ENCODE peak calls at places on chromosome 9, in seven cellular contexts. One of them, this sample, is unnamed.

GRCh38 chr9:82582693-82583092 is 480.2 kb downstream of the RASEF start:
- DNase-seq in type B pancreatic cell: no peak
- DNase-seq in cardiac fibroblast: no peak
- DNase-seq in A549: no peak
- DNase-seq in thyroid gland: no peak
- DNase-seq in WTC11: no peak
- DNase-seq in coronary artery: no peak
- DNase-seq in this sample: no peak

GRCh38 chr9:16401720-16402119 is 468.8 kb downstream of the BNC2 start:
- DNase-seq in type B pancreatic cell: no peak
- DNase-seq in cardiac fibroblast: no peak
- DNase-seq in A549: no peak
- DNase-seq in thyroid gland: no peak
- DNase-seq in WTC11: no peak
- DNase-seq in coronary artery: no peak
- DNase-seq in this sample: no peak

GRCh38 chr9:20994486-20994885 is 37.0 kb downstream of the HACD4 start:
- DNase-seq in type B pancreatic cell: no peak
- DNase-seq in cardiac fibroblast: no peak
- DNase-seq in A549: no peak
- DNase-seq in thyroid gland: no peak
- DNase-seq in WTC11: no peak
- DNase-seq in coronary artery: no peak
- DNase-seq in this sample: no peak

GRCh38 chr9:121638901-121639592 is 12.4 kb upstream of the DAB2IP start:
- DNase-seq in type B pancreatic cell: no peak
- DNase-seq in cardiac fibroblast: no peak
- DNase-seq in A549: no peak
- DNase-seq in thyroid gland: no peak
- DNase-seq in WTC11: no peak
- DNase-seq in coronary artery: no peak
- DNase-seq in this sample: no peak

GRCh38 chr9:114035221-114035844 is 42.8 kb downstream of the AMBP start:
- DNase-seq in type B pancreatic cell: peak; percentile 47
- DNase-seq in cardiac fibroblast: no peak
- DNase-seq in A549: no peak
- DNase-seq in thyroid gland: no peak
- DNase-seq in WTC11: no peak
- DNase-seq in coronary artery: peak; percentile 67
- DNase-seq in this sample: no peak

GRCh38 chr9:134476256-134476941 is 150.1 kb downstream of the RXRA start:
- DNase-seq in type B pancreatic cell: no peak
- DNase-seq in cardiac fibroblast: no peak
- DNase-seq in A549: no peak
- DNase-seq in thyroid gland: no peak
- DNase-seq in WTC11: no peak
- DNase-seq in coronary artery: no peak
- DNase-seq in this sample: no peak

GRCh38 chr9:16154570-16155078 is 601.8 kb downstream of the CCDC171 start:
- DNase-seq in type B pancreatic cell: no peak
- DNase-seq in cardiac fibroblast: peak; percentile 33
- DNase-seq in A549: peak; percentile 27
- DNase-seq in thyroid gland: peak; percentile 66
- DNase-seq in WTC11: peak; percentile 79
- DNase-seq in coronary artery: no peak
- DNase-seq in this sample: peak; percentile 74

GRCh38 chr9:127838375-127839078 is 15.9 kb downstream of the ENG start:
- DNase-seq in type B pancreatic cell: no peak
- DNase-seq in cardiac fibroblast: peak; percentile 98
- DNase-seq in A549: peak; percentile 51
- DNase-seq in thyroid gland: peak; percentile 64
- DNase-seq in WTC11: no peak
- DNase-seq in coronary artery: peak; percentile 97
- DNase-seq in this sample: peak; percentile 69

GRCh38 chr9:82170079-82170662 is 181.6 kb downstream of the SPATA31D1 start:
- DNase-seq in type B pancreatic cell: no peak
- DNase-seq in cardiac fibroblast: no peak
- DNase-seq in A549: no peak
- DNase-seq in thyroid gland: no peak
- DNase-seq in WTC11: no peak
- DNase-seq in coronary artery: no peak
- DNase-seq in this sample: no peak

GRCh38 chr9:97773723-97774122 is 76.6 kb upstream of the XPA start:
- DNase-seq in type B pancreatic cell: no peak
- DNase-seq in cardiac fibroblast: peak; percentile 54
- DNase-seq in A549: no peak
- DNase-seq in thyroid gland: peak; percentile 70
- DNase-seq in WTC11: no peak
- DNase-seq in coronary artery: no peak
- DNase-seq in this sample: no peak

GRCh38 chr9:68844623-68845612 is 139.9 kb downstream of the PIP5K1B start:
- DNase-seq in type B pancreatic cell: no peak
- DNase-seq in cardiac fibroblast: peak; percentile 5
- DNase-seq in A549: peak; percentile 24
- DNase-seq in thyroid gland: peak; percentile 49
- DNase-seq in WTC11: peak; percentile 65
- DNase-seq in coronary artery: no peak
- DNase-seq in this sample: peak; percentile 65

GRCh38 chr9:4327504-4328191 is 27.8 kb upstream of the GLIS3 start:
- DNase-seq in type B pancreatic cell: no peak
- DNase-seq in cardiac fibroblast: peak; percentile 64
- DNase-seq in A549: no peak
- DNase-seq in thyroid gland: no peak
- DNase-seq in WTC11: peak; percentile 52
- DNase-seq in coronary artery: no peak
- DNase-seq in this sample: no peak

GRCh38 chr9:69176446-69177135 is 2.5 kb downstream of the TJP2 start:
- DNase-seq in type B pancreatic cell: no peak
- DNase-seq in cardiac fibroblast: peak; percentile 72
- DNase-seq in A549: no peak
- DNase-seq in thyroid gland: no peak
- DNase-seq in WTC11: no peak
- DNase-seq in coronary artery: no peak
- DNase-seq in this sample: no peak

GRCh38 chr9:123473226-123473625 is 117.2 kb downstream of the CRB2 start:
- DNase-seq in type B pancreatic cell: no peak
- DNase-seq in cardiac fibroblast: no peak
- DNase-seq in A549: no peak
- DNase-seq in thyroid gland: no peak
- DNase-seq in WTC11: no peak
- DNase-seq in coronary artery: no peak
- DNase-seq in this sample: no peak

GRCh38 chr9:27117489-27118135 is 8.6 kb downstream of the TEK start:
- DNase-seq in type B pancreatic cell: no peak
- DNase-seq in cardiac fibroblast: peak; percentile 91
- DNase-seq in A549: peak; percentile 78
- DNase-seq in thyroid gland: peak; percentile 75
- DNase-seq in WTC11: no peak
- DNase-seq in coronary artery: peak; percentile 78
- DNase-seq in this sample: peak; percentile 62

GRCh38 chr9:131500377-131500776 is 2.3 kb upstream of the POMT1 start:
- DNase-seq in type B pancreatic cell: no peak
- DNase-seq in cardiac fibroblast: no peak
- DNase-seq in A549: no peak
- DNase-seq in thyroid gland: no peak
- DNase-seq in WTC11: no peak
- DNase-seq in coronary artery: no peak
- DNase-seq in this sample: no peak

GRCh38 chr9:95592931-95593330 is 76.2 kb upstream of the PTCH1 start:
- DNase-seq in type B pancreatic cell: no peak
- DNase-seq in cardiac fibroblast: no peak
- DNase-seq in A549: no peak
- DNase-seq in thyroid gland: no peak
- DNase-seq in WTC11: no peak
- DNase-seq in coronary artery: no peak
- DNase-seq in this sample: no peak

GRCh38 chr9:122119166-122119521 is 26.0 kb upstream of the TTLL11 start:
- DNase-seq in type B pancreatic cell: no peak
- DNase-seq in cardiac fibroblast: no peak
- DNase-seq in A549: no peak
- DNase-seq in thyroid gland: no peak
- DNase-seq in WTC11: no peak
- DNase-seq in coronary artery: no peak
- DNase-seq in this sample: no peak

GRCh38 chr9:109966643-109967368 is 186.8 kb downstream of the PALM2AKAP2 start:
- DNase-seq in type B pancreatic cell: no peak
- DNase-seq in cardiac fibroblast: no peak
- DNase-seq in A549: no peak
- DNase-seq in thyroid gland: peak; percentile 63
- DNase-seq in WTC11: no peak
- DNase-seq in coronary artery: no peak
- DNase-seq in this sample: no peak

GRCh38 chr9:92590386-92590785 is 54.6 kb upstream of the ECM2 start:
- DNase-seq in type B pancreatic cell: no peak
- DNase-seq in cardiac fibroblast: peak; percentile 62
- DNase-seq in A549: no peak
- DNase-seq in thyroid gland: no peak
- DNase-seq in WTC11: no peak
- DNase-seq in coronary artery: peak; percentile 84
- DNase-seq in this sample: peak; percentile 45

GRCh38 chr9:87564111-87564510 is 66.4 kb downstream of the DAPK1 start:
- DNase-seq in type B pancreatic cell: no peak
- DNase-seq in cardiac fibroblast: peak; percentile 31
- DNase-seq in A549: no peak
- DNase-seq in thyroid gland: no peak
- DNase-seq in WTC11: no peak
- DNase-seq in coronary artery: no peak
- DNase-seq in this sample: no peak

GRCh38 chr9:137320555-137321384 is 18.7 kb upstream of the NRARP start:
- DNase-seq in type B pancreatic cell: peak; percentile 67
- DNase-seq in cardiac fibroblast: no peak
- DNase-seq in A549: no peak
- DNase-seq in thyroid gland: no peak
- DNase-seq in WTC11: peak; percentile 40
- DNase-seq in coronary artery: peak; percentile 71
- DNase-seq in this sample: peak; percentile 80

GRCh38 chr9:112792670-112793069 is 42.1 kb downstream of the SNX30 start:
- DNase-seq in type B pancreatic cell: no peak
- DNase-seq in cardiac fibroblast: no peak
- DNase-seq in A549: no peak
- DNase-seq in thyroid gland: no peak
- DNase-seq in WTC11: no peak
- DNase-seq in coronary artery: no peak
- DNase-seq in this sample: no peak

GRCh38 chr9:134660407-134660806 is 18.8 kb downstream of the COL5A1 start:
- DNase-seq in type B pancreatic cell: no peak
- DNase-seq in cardiac fibroblast: peak; percentile 54
- DNase-seq in A549: peak; percentile 67
- DNase-seq in thyroid gland: no peak
- DNase-seq in WTC11: no peak
- DNase-seq in coronary artery: no peak
- DNase-seq in this sample: no peak

GRCh38 chr9:31808770-31809169 is 575.7 kb upstream of the ACO1 start:
- DNase-seq in type B pancreatic cell: no peak
- DNase-seq in cardiac fibroblast: no peak
- DNase-seq in A549: no peak
- DNase-seq in thyroid gland: no peak
- DNase-seq in WTC11: no peak
- DNase-seq in coronary artery: no peak
- DNase-seq in this sample: no peak

GRCh38 chr9:31807574-31808256 is 576.7 kb upstream of the ACO1 start:
- DNase-seq in type B pancreatic cell: no peak
- DNase-seq in cardiac fibroblast: no peak
- DNase-seq in A549: peak; percentile 22
- DNase-seq in thyroid gland: no peak
- DNase-seq in WTC11: peak; percentile 60
- DNase-seq in coronary artery: no peak
- DNase-seq in this sample: no peak
- TF ChIP-seq CTCF in type B pancreatic cell: no peak
- TF ChIP-seq CTCF in cardiac fibroblast: no peak
- TF ChIP-seq CTCF in A549: no peak
- TF ChIP-seq CTCF in thyroid gland: no peak
- TF ChIP-seq CTCF in WTC11: no peak
- TF ChIP-seq CTCF in coronary artery: no peak
- TF ChIP-seq CTCF in this sample: no peak

GRCh38 chr9:73204910-73205309 is 53.2 kb downstream of the ANXA1 start:
- DNase-seq in type B pancreatic cell: no peak
- DNase-seq in cardiac fibroblast: no peak
- DNase-seq in A549: no peak
- DNase-seq in thyroid gland: no peak
- DNase-seq in WTC11: no peak
- DNase-seq in coronary artery: no peak
- DNase-seq in this sample: no peak

GRCh38 chr9:73202992-73203391 is 51.3 kb downstream of the ANXA1 start:
- DNase-seq in type B pancreatic cell: no peak
- DNase-seq in cardiac fibroblast: no peak
- DNase-seq in A549: no peak
- DNase-seq in thyroid gland: no peak
- DNase-seq in WTC11: no peak
- DNase-seq in coronary artery: no peak
- DNase-seq in this sample: no peak

GRCh38 chr9:73199448-73199847 is 47.8 kb downstream of the ANXA1 start:
- DNase-seq in type B pancreatic cell: no peak
- DNase-seq in cardiac fibroblast: no peak
- DNase-seq in A549: no peak
- DNase-seq in thyroid gland: no peak
- DNase-seq in WTC11: no peak
- DNase-seq in coronary artery: no peak
- DNase-seq in this sample: no peak

GRCh38 chr9:73199886-73200285 is 48.2 kb downstream of the ANXA1 start:
- DNase-seq in type B pancreatic cell: no peak
- DNase-seq in cardiac fibroblast: peak; percentile 18
- DNase-seq in A549: peak; percentile 88
- DNase-seq in thyroid gland: no peak
- DNase-seq in WTC11: peak; percentile 33
- DNase-seq in coronary artery: no peak
- DNase-seq in this sample: no peak

GRCh38 chr9:73200694-73201432 is 49.2 kb downstream of the ANXA1 start:
- DNase-seq in type B pancreatic cell: no peak
- DNase-seq in cardiac fibroblast: peak; percentile 62
- DNase-seq in A549: peak; percentile 44
- DNase-seq in thyroid gland: no peak
- DNase-seq in WTC11: no peak
- DNase-seq in coronary artery: no peak
- DNase-seq in this sample: no peak
- TF ChIP-seq CTCF in type B pancreatic cell: peak; percentile 77
- TF ChIP-seq CTCF in cardiac fibroblast: peak; percentile 43
- TF ChIP-seq CTCF in A549: peak; percentile 83
- TF ChIP-seq CTCF in thyroid gland: no peak
- TF ChIP-seq CTCF in WTC11: peak; percentile 29
- TF ChIP-seq CTCF in coronary artery: no peak
- TF ChIP-seq CTCF in this sample: peak; percentile 80

GRCh38 chr9:79537838-79538237 is 33.9 kb upstream of the TLE4 start:
- DNase-seq in type B pancreatic cell: no peak
- DNase-seq in cardiac fibroblast: no peak
- DNase-seq in A549: no peak
- DNase-seq in thyroid gland: no peak
- DNase-seq in WTC11: no peak
- DNase-seq in coronary artery: no peak
- DNase-seq in this sample: no peak

GRCh38 chr9:79542735-79543504 is 28.8 kb upstream of the TLE4 start:
- DNase-seq in type B pancreatic cell: no peak
- DNase-seq in cardiac fibroblast: no peak
- DNase-seq in A549: no peak
- DNase-seq in thyroid gland: no peak
- DNase-seq in WTC11: no peak
- DNase-seq in coronary artery: no peak
- DNase-seq in this sample: no peak
- TF ChIP-seq CTCF in type B pancreatic cell: no peak
- TF ChIP-seq CTCF in cardiac fibroblast: no peak
- TF ChIP-seq CTCF in A549: no peak
- TF ChIP-seq CTCF in thyroid gland: no peak
- TF ChIP-seq CTCF in WTC11: no peak
- TF ChIP-seq CTCF in coronary artery: no peak
- TF ChIP-seq CTCF in this sample: no peak

GRCh38 chr9:37984672-37985611 is 81.0 kb upstream of the SLC25A51 start:
- DNase-seq in type B pancreatic cell: no peak
- DNase-seq in cardiac fibroblast: peak; percentile 77
- DNase-seq in A549: no peak
- DNase-seq in thyroid gland: no peak
- DNase-seq in WTC11: no peak
- DNase-seq in coronary artery: no peak
- DNase-seq in this sample: no peak
- TF ChIP-seq CTCF in type B pancreatic cell: no peak
- TF ChIP-seq CTCF in cardiac fibroblast: no peak
- TF ChIP-seq CTCF in A549: no peak
- TF ChIP-seq CTCF in thyroid gland: no peak
- TF ChIP-seq CTCF in WTC11: no peak
- TF ChIP-seq CTCF in coronary artery: no peak
- TF ChIP-seq CTCF in this sample: no peak